ENCODE peak calls at places on chromosomes 1 and 21, in ten cellular contexts. O is right cardiac atrium, L is mammary epithelial cell, V is trophoblast cell, A is left lung, X is tibial artery, Y is heart left ventricle, W is neural progenitor cell, E is transverse colon, B is heart right ventricle. J is an unnamed sample.
A peak's percentile ranks its signal among the peaks of the same experiment; 100 is the strongest.

GRCh38 chr21:44517175-44517899 is 22.7 kb downstream of the KRTAP10-1 start:
- DNase-seq in X (no peak), Y (no peak), L (no peak), E (no peak), B (no peak), O (peak; percentile 3), A (no peak), W (no peak), V (no peak), J (no peak)

GRCh38 chr1:208201241-208201640 is 42.9 kb downstream of the PLXNA2 start:
- DNase-seq in V (peak; percentile 55), B (peak; percentile 72), W (no peak), A (no peak), L (peak; percentile 54), O (peak; percentile 75), E (peak; percentile 79), Y (peak; percentile 68), X (peak; percentile 60), J (no peak)

GRCh38 chr1:155307247-155307740 is 1.4 kb upstream of the FDPS start:
- DNase-seq in V (peak; percentile 16), Y (no peak), B (no peak), X (no peak), E (no peak), L (peak; percentile 16), W (peak; percentile 69), A (no peak), O (no peak), J (no peak)

GRCh38 chr1:1013922-1014617 is 773 bp downstream of the ISG15 start:
- DNase-seq in Y (peak; percentile 36), W (peak; percentile 62), X (no peak), V (no peak), L (no peak), B (no peak), A (no peak), E (no peak), O (no peak), J (no peak)

GRCh38 chr21:28336299-28336698 is 656.4 kb downstream of the LTN1 start:
- DNase-seq in E (no peak), Y (peak; percentile 18), L (peak; percentile 29), W (peak; percentile 49), X (no peak), B (peak; percentile 8), O (no peak), A (no peak), V (no peak), J (no peak)

GRCh38 chr1:53826367-53826766 is 11.7 kb downstream of the NDC1 start:
- DNase-seq in L (no peak), E (no peak), B (no peak), V (no peak), Y (no peak), W (peak; percentile 6), A (no peak), O (no peak), X (no peak), J (no peak)

GRCh38 chr1:159979257-159979656 is 25.2 kb upstream of the SLAMF9 start:
- DNase-seq in L (no peak), O (no peak), X (no peak), V (no peak), E (no peak), Y (no peak), A (no peak), W (no peak), B (no peak), J (no peak)

GRCh38 chr1:159996653-159997052 is 35.1 kb downstream of the PIGM start:
- DNase-seq in B (no peak), V (peak; percentile 56), E (no peak), O (no peak), Y (no peak), X (no peak), L (peak; percentile 83), W (no peak), A (no peak), J (no peak)

GRCh38 chr21:46183910-46184624 is at the start of gene SPATC1L:
- DNase-seq in O (peak; percentile 81), B (peak; percentile 61), L (peak; percentile 41), W (peak; percentile 86), A (peak; percentile 56), X (no peak), E (peak; percentile 66), V (no peak), Y (peak; percentile 75), J (peak; percentile 32)

GRCh38 chr1:11070876-11071275 is 11.1 kb upstream of the SRM start:
- DNase-seq in W (no peak), O (no peak), B (no peak), Y (no peak), V (no peak), A (no peak), E (no peak), L (no peak), X (no peak), J (no peak)

GRCh38 chr21:45595574-45596295 is 47.8 kb upstream of the PCBP3 start:
- DNase-seq in V (no peak), B (no peak), E (no peak), L (no peak), O (no peak), Y (no peak), W (no peak), A (no peak), X (no peak), J (no peak)

GRCh38 chr1:152777510-152778137 is 2.7 kb downstream of the LCE1F start:
- DNase-seq in X (no peak), E (no peak), Y (no peak), V (peak; percentile 6), W (no peak), B (no peak), A (no peak), L (no peak), O (no peak), J (no peak)

GRCh38 chr1:160625725-160626498 is 20.9 kb downstream of the SLAMF1 start:
- DNase-seq in X (no peak), O (no peak), V (no peak), W (no peak), B (no peak), E (no peak), Y (no peak), A (no peak), L (no peak), J (no peak)

GRCh38 chr1:225850370-225850769 is 31.8 kb downstream of the TMEM63A start:
- DNase-seq in A (no peak), W (no peak), X (no peak), Y (no peak), B (no peak), L (no peak), V (no peak), E (no peak), O (no peak), J (no peak)
- H3K27ac ChIP-seq in A (no peak overlapping the region), W (no peak overlapping the region), X (no peak overlapping the region), Y (no peak overlapping the region), B (no peak overlapping the region), L (no peak overlapping the region), V (no peak overlapping the region), E (no peak overlapping the region), O (no peak overlapping the region), J (peak overlapping the region; percentile 91)

GRCh38 chr1:27981146-27981545 is 21.4 kb downstream of the XKR8 start:
- DNase-seq in B (no peak), V (no peak), O (no peak), W (no peak), L (no peak), A (no peak), X (no peak), Y (no peak), E (no peak), J (no peak)

GRCh38 chr1:27980216-27980820 is 20.5 kb downstream of the XKR8 start:
- DNase-seq in Y (no peak), E (no peak), W (no peak), A (no peak), O (no peak), L (no peak), B (no peak), V (no peak), X (no peak), J (no peak)

GRCh38 chr1:27973771-27974452 is 14.1 kb downstream of the XKR8 start:
- DNase-seq in V (no peak), X (no peak), Y (no peak), A (no peak), B (no peak), W (no peak), O (no peak), E (no peak), L (no peak), J (peak; percentile 24)

GRCh38 chr1:27979151-27979858 is 19.5 kb downstream of the XKR8 start:
- DNase-seq in L (peak; percentile 41), W (peak; percentile 38), B (no peak), A (no peak), E (no peak), X (no peak), Y (no peak), V (no peak), O (no peak), J (no peak)

DNA sequence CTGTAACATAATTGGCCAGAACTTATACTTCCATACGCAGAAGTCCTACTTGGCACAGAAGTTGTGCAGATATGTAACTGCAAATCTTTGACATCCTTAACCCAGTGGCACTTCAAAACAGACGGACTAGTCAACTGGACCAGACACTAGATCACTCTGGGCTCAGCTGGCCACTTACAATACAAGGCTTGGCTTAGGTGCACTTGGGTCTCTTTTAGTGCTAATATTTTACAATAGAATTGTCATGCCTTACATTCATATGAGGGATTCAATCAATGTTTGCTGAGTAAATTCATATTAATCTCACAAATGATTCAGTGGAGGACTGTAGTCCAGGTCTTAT is 20.1 kb downstream of the XKR8 start:
- DNase-seq in E (no peak), W (no peak), O (no peak), B (no peak), V (no peak), X (no peak), A (no peak), Y (no peak), L (no peak), J (no peak)
- H3K27ac ChIP-seq in E (no peak overlapping the region), W (no peak overlapping the region), O (no peak overlapping the region), B (peak overlapping the region; percentile 16), V (no peak overlapping the region), X (no peak overlapping the region), A (peak overlapping the region; percentile 1), Y (no peak overlapping the region), L (no peak overlapping the region), J (no peak overlapping the region)

GRCh38 chr1:58898739-58899580 is 115.1 kb upstream of the JUN start:
- DNase-seq in O (peak; percentile 61), W (no peak), E (peak; percentile 47), L (no peak), V (no peak), A (peak; percentile 64), X (no peak), B (peak; percentile 85), Y (peak; percentile 86), J (no peak)
- H3K27ac ChIP-seq in O (peak overlapping the region; percentile 92), W (no peak overlapping the region), E (peak overlapping the region; percentile 84), L (no peak overlapping the region), V (no peak overlapping the region), A (peak overlapping the region; percentile 84), X (peak overlapping the region; percentile 39), B (peak overlapping the region; percentile 84), Y (peak overlapping the region; percentile 78), J (peak overlapping the region; percentile 14)

DNA sequence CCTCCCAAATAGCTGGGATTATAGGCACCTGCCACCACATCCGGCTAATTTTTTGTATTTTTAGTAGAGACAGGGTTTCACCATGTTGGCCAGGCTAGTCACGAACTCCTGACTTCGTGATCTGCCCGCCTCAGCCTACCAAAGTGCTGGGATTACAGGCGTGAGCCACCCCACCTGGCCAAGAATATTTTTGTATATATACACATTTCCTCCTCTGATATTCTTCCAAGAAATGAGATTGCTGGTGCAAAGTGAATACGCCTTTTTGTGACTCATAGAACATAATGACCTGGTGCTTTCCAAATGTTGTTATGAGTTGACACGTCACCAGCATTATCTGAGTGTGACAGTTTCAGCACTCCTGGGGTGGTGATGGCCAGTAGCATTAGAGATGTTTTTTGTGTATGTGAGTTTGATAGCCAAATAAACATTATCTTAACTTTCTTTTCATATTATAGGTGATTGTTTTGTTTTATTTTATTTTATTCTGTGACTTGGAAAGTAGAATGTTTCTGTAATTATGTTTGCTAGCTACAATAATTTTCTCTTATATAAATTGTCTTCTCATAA is 54.9 kb downstream of the KCNK1 start:
- DNase-seq in L (peak; percentile 82), W (no peak), X (no peak), E (peak; percentile 23), V (peak; percentile 50), B (no peak), A (no peak), Y (no peak), O (no peak), J (no peak)
- H3K27ac ChIP-seq in L (peak overlapping the region; percentile 20), W (no peak overlapping the region), X (no peak overlapping the region), E (peak overlapping the region; percentile 55), V (no peak overlapping the region), B (peak overlapping the region; percentile 56), A (no peak overlapping the region), Y (peak overlapping the region; percentile 61), O (no peak overlapping the region), J (no peak overlapping the region)

J was measured in substantia nigra.